ENCODE peak calls at places on chromosomes 7 and 10, in nine cellular contexts. One of them, this sample, is unnamed.

GRCh38 chr10:67603086-67603485 is 92.9 kb downstream of the CTNNA3 start:
- DNase-seq in NCI-H2081: no peak
- DNase-seq in NCI-H2029: no peak
- DNase-seq in AG08395: no peak
- DNase-seq in left ventricle myocardium inferior: no peak
- DNase-seq in SK-N-DZ: no peak
- DNase-seq in caudate nucleus: no peak
- DNase-seq in NCI-H1417 treated with DMSO at 0.1 percent for 48 hours: no peak
- DNase-seq in stimulated activated CD8-positive, alpha-beta memory T cell treated with anti-CD3 and anti-CD28 coated beads, Interleukin-2, amount 100 ng/mL, for 1 hour: no peak
- DNase-seq in this sample: no peak

GRCh38 chr7:157470017-157470322 is 133.2 kb downstream of the DNAJB6 start:
- DNase-seq in NCI-H2029: no peak
- DNase-seq in left ventricle myocardium inferior: no peak
- DNase-seq in SK-N-DZ: no peak
- DNase-seq in NCI-H1417 treated with DMSO at 0.1 percent for 48 hours: no peak
- DNase-seq in AG08395: no peak
- DNase-seq in stimulated activated CD8-positive, alpha-beta memory T cell treated with anti-CD3 and anti-CD28 coated beads, Interleukin-2, amount 100 ng/mL, for 1 hour: no peak
- DNase-seq in NCI-H2081: no peak
- DNase-seq in caudate nucleus: no peak
- DNase-seq in this sample: no peak

GRCh38 chr10:10661176-10661575 is 356.5 kb upstream of the CELF2 start:
- DNase-seq in SK-N-DZ: peak
- DNase-seq in AG08395: no peak
- DNase-seq in NCI-H2081: no peak
- DNase-seq in stimulated activated CD8-positive, alpha-beta memory T cell treated with anti-CD3 and anti-CD28 coated beads, Interleukin-2, amount 100 ng/mL, for 1 hour: no peak
- DNase-seq in left ventricle myocardium inferior: no peak
- DNase-seq in caudate nucleus: no peak
- DNase-seq in NCI-H2029: no peak
- DNase-seq in NCI-H1417 treated with DMSO at 0.1 percent for 48 hours: no peak
- DNase-seq in this sample: no peak

GRCh38 chr7:15305002-15305600 is 256.7 kb downstream of the AGMO start:
- DNase-seq in NCI-H2029: peak
- DNase-seq in stimulated activated CD8-positive, alpha-beta memory T cell treated with anti-CD3 and anti-CD28 coated beads, Interleukin-2, amount 100 ng/mL, for 1 hour: no peak
- DNase-seq in NCI-H1417 treated with DMSO at 0.1 percent for 48 hours: peak
- DNase-seq in caudate nucleus: no peak
- DNase-seq in SK-N-DZ: peak
- DNase-seq in NCI-H2081: peak
- DNase-seq in AG08395: peak
- DNase-seq in left ventricle myocardium inferior: no peak
- DNase-seq in this sample: peak

GRCh38 chr10:43197834-43198681 is 59.8 kb downstream of the CSGALNACT2 start:
- DNase-seq in left ventricle myocardium inferior: no peak
- DNase-seq in NCI-H2081: no peak
- DNase-seq in NCI-H2029: no peak
- DNase-seq in AG08395: peak
- DNase-seq in caudate nucleus: no peak
- DNase-seq in stimulated activated CD8-positive, alpha-beta memory T cell treated with anti-CD3 and anti-CD28 coated beads, Interleukin-2, amount 100 ng/mL, for 1 hour: no peak
- DNase-seq in SK-N-DZ: peak
- DNase-seq in NCI-H1417 treated with DMSO at 0.1 percent for 48 hours: no peak
- DNase-seq in this sample: no peak

GRCh38 chr7:69062020-69062760 is 536.1 kb upstream of the AUTS2 start:
- DNase-seq in AG08395: no peak
- DNase-seq in left ventricle myocardium inferior: no peak
- DNase-seq in NCI-H2029: no peak
- DNase-seq in NCI-H1417 treated with DMSO at 0.1 percent for 48 hours: no peak
- DNase-seq in caudate nucleus: no peak
- DNase-seq in stimulated activated CD8-positive, alpha-beta memory T cell treated with anti-CD3 and anti-CD28 coated beads, Interleukin-2, amount 100 ng/mL, for 1 hour: no peak
- DNase-seq in SK-N-DZ: no peak
- DNase-seq in NCI-H2081: no peak
- DNase-seq in this sample: no peak

GRCh38 chr10:114029655-114030054 is 14.0 kb upstream of the ADRB1 start:
- DNase-seq in NCI-H2029: no peak
- DNase-seq in caudate nucleus: no peak
- DNase-seq in stimulated activated CD8-positive, alpha-beta memory T cell treated with anti-CD3 and anti-CD28 coated beads, Interleukin-2, amount 100 ng/mL, for 1 hour: no peak
- DNase-seq in NCI-H1417 treated with DMSO at 0.1 percent for 48 hours: no peak
- DNase-seq in NCI-H2081: no peak
- DNase-seq in AG08395: no peak
- DNase-seq in left ventricle myocardium inferior: no peak
- DNase-seq in SK-N-DZ: no peak
- DNase-seq in this sample: no peak

GRCh38 chr7:6432786-6433185 is 15.0 kb downstream of the DAGLB start:
- DNase-seq in NCI-H2029: no peak
- DNase-seq in AG08395: no peak
- DNase-seq in NCI-H1417 treated with DMSO at 0.1 percent for 48 hours: no peak
- DNase-seq in SK-N-DZ: no peak
- DNase-seq in NCI-H2081: no peak
- DNase-seq in left ventricle myocardium inferior: no peak
- DNase-seq in caudate nucleus: no peak
- DNase-seq in stimulated activated CD8-positive, alpha-beta memory T cell treated with anti-CD3 and anti-CD28 coated beads, Interleukin-2, amount 100 ng/mL, for 1 hour: no peak
- DNase-seq in this sample: no peak

This sample was measured in NCI-H187 treated with DMSO at 0.1 percent for 48 hours.